ENCODE peak calls at places on chromosomes 5 and 9, in four cellular contexts. Z is PC-3, R is neural progenitor cell, B is HCT116. J is an unnamed sample.

GRCh38 chr5:124591583-124591982 is 154.9 kb downstream of the ZNF608 start:
- DNase-seq in Z (no peak), R (no peak), B (no peak), J (no peak)

GRCh38 chr9:86202338-86202882 is 57.0 kb downstream of the C9orf153 start:
- DNase-seq in Z (peak; percentile 59), R (peak; percentile 63), B (peak; percentile 27), J (peak; percentile 77)

GRCh38 chr5:10652151-10652550 is 88.3 kb downstream of the ANKRD33B start:
- DNase-seq in Z (no peak), R (no peak), B (no peak), J (no peak)

GRCh38 chr5:146409081-146409671 is 38.0 kb upstream of the TCERG1 start:
- DNase-seq in Z (peak; percentile 43), R (peak; percentile 24), B (no peak), J (peak; percentile 59)

GRCh38 chr5:14319102-14319501 is 176.0 kb downstream of the TRIO start:
- DNase-seq in Z (no peak), R (no peak), B (no peak), J (no peak)

GRCh38 chr9:98929866-98930265 is 13.8 kb upstream of the COL15A1 start:
- DNase-seq in Z (no peak), R (no peak), B (no peak), J (no peak)

GRCh38 chr9:117737721-117738226 is 33.6 kb downstream of the TLR4 start:
- DNase-seq in Z (no peak), R (peak; percentile 53), B (no peak), J (peak; percentile 14)

GRCh38 chr5:124162782-124163532 is 583.5 kb downstream of the ZNF608 start:
- DNase-seq in Z (peak; percentile 58), R (peak; percentile 3), B (no peak), J (peak; percentile 52)

GRCh38 chr5:27406020-27406419 is 367.6 kb upstream of the CDH9 start:
- DNase-seq in Z (no peak), R (no peak), B (no peak), J (no peak)

DNA sequence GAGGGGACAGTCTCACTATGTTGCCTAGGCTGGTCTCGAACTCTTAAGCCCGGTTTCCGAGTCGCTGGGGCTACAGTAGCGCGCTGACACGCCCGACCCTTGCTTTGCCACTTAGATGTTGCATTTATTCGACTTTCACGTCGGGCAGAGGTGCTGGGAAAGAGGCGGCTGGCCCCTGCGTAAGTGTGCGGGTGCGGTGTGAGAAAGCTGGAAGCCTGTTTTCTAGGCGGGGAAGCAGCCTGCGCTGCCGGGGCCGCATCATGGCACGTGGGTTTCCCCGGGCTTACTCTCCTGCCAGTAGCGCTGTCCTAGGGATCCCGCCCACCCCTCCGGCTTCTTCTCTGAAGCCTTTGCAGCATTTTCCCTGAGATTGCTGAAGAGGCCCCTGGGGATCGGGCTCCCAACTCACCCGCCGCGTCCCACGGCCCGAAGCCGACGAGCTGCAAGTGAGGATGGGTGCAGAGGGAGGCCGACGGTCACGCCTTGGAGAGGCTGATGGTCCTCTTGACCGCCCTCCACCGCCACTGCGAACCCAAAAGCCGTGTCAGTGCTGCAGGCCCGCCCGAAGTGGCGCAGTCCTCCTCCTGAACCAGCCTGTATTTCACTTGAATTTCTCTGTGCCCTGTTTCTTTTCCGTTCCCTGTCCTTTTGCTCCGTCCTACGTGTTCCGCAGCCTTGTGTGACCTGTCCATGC is 5.8 kb upstream of the TRIM41 start:
- DNase-seq in Z (peak; percentile 48), R (peak; percentile 83), B (no peak), J (peak; percentile 86)
- H3K9ac ChIP-seq in Z (no peak overlapping the region), R (no peak overlapping the region), B (no peak overlapping the region), J (no peak overlapping the region)

DNA sequence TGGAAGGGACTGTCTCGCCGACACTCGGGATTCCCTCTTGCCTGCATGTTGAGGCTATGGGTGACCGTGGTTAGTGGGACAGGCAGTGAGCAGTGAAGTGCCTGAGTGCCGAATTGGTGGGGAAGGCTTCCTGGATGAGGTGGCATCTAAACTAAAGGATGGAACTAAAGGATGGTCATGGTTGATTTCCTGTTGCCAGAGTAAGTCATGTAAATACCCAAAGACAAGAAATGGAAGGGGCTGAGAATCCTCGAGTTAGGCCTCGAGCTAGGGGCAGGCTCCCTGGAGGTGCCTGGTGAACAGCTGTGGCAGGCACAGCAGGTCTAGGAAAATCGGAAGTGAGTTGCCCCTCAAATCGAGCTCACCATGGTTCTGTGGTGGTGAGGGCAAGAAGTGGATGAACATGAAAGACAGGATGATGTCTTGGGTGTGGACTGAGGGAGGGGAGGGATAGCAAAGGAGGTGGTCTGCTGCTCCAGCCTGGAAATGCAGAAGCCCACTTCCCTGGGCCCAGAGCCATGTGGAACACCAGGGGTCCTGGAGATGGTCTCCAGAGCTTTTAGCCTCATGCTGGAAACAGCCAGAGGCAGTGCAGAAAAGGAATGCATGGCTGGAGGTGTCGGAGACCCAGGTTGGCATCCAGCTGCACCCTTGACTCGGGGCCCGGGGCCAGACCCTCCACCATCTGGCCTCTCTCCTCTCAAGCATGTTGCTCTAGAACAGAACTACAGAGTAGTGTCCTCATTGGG is 12.2 kb downstream of the CD74 start:
- DNase-seq in Z (no peak), R (no peak), B (no peak), J (no peak)
- H3K36me3 ChIP-seq in Z (peaks cover 40% of the 10 kb centered on the region), R (no peaks in the 10 kb centered on the region), B (peaks cover 32% of the 10 kb centered on the region), J (no peaks in the 10 kb centered on the region)

GRCh38 chr9:96554801-96555566 is 64.7 kb downstream of the CDC14B start:
- DNase-seq in Z (no peak), R (no peak), B (no peak), J (peak; percentile 86)

GRCh38 chr9:96554326-96554725 is 65.3 kb downstream of the CDC14B start:
- DNase-seq in Z (no peak), R (no peak), B (no peak), J (peak; percentile 54)

GRCh38 chr9:96550659-96551058 is 69.0 kb downstream of the CDC14B start:
- DNase-seq in Z (no peak), R (no peak), B (no peak), J (peak; percentile 11)

GRCh38 chr9:96551403-96551802 is 68.2 kb downstream of the CDC14B start:
- DNase-seq in Z (no peak), R (no peak), B (no peak), J (no peak)

DNA sequence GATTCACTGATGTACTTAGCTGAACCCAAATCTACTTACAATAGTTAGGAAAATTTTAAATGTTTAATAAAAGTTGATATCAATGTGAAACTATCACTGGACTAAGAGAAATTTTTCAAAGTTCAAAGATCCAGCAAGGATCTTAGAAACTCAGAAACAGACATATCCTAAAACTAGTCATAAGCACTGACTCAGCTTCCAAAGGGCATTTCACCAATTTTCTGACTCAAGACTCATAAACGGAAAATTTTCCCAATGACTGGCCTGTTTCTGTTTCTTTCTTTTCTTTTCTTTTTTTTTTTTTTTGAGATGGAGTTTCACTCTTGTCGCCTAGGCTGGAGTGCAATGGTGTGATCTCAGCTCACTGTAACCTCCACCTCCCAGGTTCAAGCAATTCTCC is 66.6 kb downstream of the CDC14B start:
- DNase-seq in Z (peak; percentile 80), R (no peak), B (no peak), J (peak; percentile 94)
- TF ChIP-seq EZH2phosphoT487 in Z (no peak), R (no peak), B (no peak), J (no peak)

GRCh38 chr9:17757816-17758215 is 178.9 kb downstream of the SH3GL2 start:
- DNase-seq in Z (peak; percentile 40), R (no peak), B (no peak), J (peak; percentile 38)

GRCh38 chr9:17750285-17750684 is 171.4 kb downstream of the SH3GL2 start:
- DNase-seq in Z (no peak), R (peak; percentile 44), B (no peak), J (no peak)

DNA sequence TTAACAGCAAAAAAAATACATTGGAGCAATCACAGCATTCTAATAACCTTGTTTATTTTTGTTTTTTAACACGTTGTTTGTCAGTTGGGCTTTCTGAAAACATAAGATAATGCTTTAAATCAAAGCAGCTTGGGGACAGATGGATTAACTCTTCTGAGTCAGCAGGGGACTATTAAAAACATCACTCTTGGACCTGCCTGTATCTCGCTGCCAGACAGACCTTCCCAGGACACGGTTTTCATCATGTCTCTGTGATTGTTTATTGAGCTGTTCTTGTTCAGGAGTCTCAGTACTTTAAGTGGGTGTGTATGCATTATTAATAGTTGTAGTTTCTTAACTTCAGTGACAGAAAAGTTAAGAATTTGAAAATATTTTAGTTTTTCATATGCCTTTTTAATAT is 173.2 kb downstream of the SH3GL2 start:
- DNase-seq in Z (no peak), R (no peak), B (no peak), J (no peak)
- H3K9ac ChIP-seq in Z (no peak overlapping the region), R (no peak overlapping the region), B (no peak overlapping the region), J (no peak overlapping the region)

GRCh38 chr5:172348084-172348483 is 64.5 kb upstream of the UBTD2 start:
- DNase-seq in Z (no peak), R (no peak), B (no peak), J (no peak)

GRCh38 chr5:172344855-172345254 is 61.3 kb upstream of the UBTD2 start:
- DNase-seq in Z (no peak), R (no peak), B (no peak), J (no peak)

GRCh38 chr5:172343741-172344140 is 60.2 kb upstream of the UBTD2 start:
- DNase-seq in Z (no peak), R (no peak), B (no peak), J (no peak)

GRCh38 chr5:172347653-172348052 is 64.1 kb upstream of the UBTD2 start:
- DNase-seq in Z (no peak), R (no peak), B (no peak), J (no peak)

DNA sequence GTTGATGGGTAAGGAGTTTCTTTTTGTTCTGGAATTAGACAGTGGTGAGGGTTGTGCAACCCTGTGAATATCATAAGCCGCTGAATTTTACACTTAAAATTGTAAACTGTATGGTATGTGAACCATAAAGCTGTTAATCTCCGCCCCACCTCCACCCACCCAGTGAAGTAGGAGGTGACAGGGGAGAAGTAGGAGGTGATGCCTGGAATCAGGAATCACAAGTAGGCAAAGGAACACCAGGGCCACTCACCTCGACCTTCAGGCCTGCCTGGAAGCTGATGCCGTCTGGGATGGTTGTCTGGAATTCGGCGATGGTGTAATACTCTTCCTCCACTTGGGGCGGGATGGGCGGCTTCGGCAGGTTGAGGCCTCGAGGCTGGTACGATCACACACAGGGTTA is 62.3 kb upstream of the UBTD2 start:
- DNase-seq in Z (no peak), R (no peak), B (no peak), J (no peak)
- H3K36me3 ChIP-seq in Z (no peaks in the 10 kb centered on the region), R (no peaks in the 10 kb centered on the region), B (peaks cover 5% of the 10 kb centered on the region), J (peaks cover 21% of the 10 kb centered on the region)

GRCh38 chr5:34658023-34658422 is 1.9 kb downstream of the RAI14 start:
- DNase-seq in Z (peak; percentile 35), R (no peak), B (no peak), J (peak; percentile 64)

GRCh38 chr5:34657550-34657921 is 1.4 kb downstream of the RAI14 start:
- DNase-seq in Z (peak; percentile 49), R (peak; percentile 69), B (no peak), J (peak; percentile 71)

GRCh38 chr5:34655354-34655991 is 655 bp upstream of the RAI14 start:
- DNase-seq in Z (peak; percentile 48), R (peak; percentile 59), B (no peak), J (peak; percentile 90)

GRCh38 chr5:34656700-34657549 is 797 bp downstream of the RAI14 start:
- DNase-seq in Z (peak; percentile 21), R (peak; percentile 43), B (no peak), J (peak; percentile 74)

DNA sequence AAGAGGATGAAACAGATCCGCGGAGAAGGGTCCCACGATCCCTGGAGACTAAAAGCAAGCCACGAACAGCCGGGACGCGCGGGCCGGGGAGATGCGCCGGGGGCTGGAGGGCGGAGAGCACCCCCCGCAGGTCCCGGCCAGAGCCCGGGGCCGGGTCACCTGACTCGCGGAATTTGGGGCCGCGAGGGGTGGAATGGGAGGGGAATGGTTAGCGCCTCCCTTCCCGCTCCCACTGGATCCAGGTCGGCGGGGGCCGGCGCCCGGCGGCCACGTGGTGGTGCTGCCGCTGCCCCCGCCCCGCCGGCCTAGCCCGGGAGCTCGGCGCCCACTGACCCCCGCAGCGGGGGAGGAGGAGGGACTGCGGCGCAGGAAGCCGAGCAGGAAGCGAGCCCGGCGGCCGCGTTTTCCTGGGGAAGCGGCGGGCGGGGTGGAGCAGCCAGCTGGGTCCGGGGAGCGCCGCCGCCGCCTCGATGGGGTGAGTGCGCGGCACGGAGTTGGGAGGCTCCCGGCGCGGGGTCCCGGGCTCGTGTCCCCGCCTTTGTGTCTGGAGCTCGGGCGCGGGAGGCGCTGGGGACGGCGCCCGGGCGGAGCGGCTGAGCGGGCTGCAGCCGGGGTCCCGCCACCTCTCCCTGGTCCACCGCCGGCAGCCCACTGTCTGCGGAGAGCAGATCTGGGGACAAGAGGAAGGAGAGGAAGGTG is at the start of gene RAI14:
- DNase-seq in Z (peak; percentile 86), R (peak; percentile 89), B (peak; percentile 23), J (peak; percentile 91)
- TF ChIP-seq EZH2phosphoT487 in Z (no peak), R (no peak), B (no peak), J (no peak)

J was measured in GM23248.